ENCODE peak calls at places on chromosomes 6 and 20, in six cellular contexts. G is HepG2, A is H1, Q is GM12892, J is K562, K is GM12878. W is an unnamed sample.

GRCh38 chr6:102488729-102489128 is 1095.2 kb downstream of the GRIK2 start:
- DNase-seq in G (no peak), A (no peak), Q (no peak), J (no peak), K (no peak), W (no peak)

GRCh38 chr6:163147988-163148387 is 266.5 kb upstream of the QKI start:
- DNase-seq in G (no peak), A (no peak), Q (no peak), J (no peak), K (no peak), W (no peak)

GRCh38 chr6:52995913-52996685 is 1.0 kb upstream of the GSTA4 start:
- DNase-seq in G (peak), A (peak), Q (no peak), J (no peak), K (peak), W (no peak)

GRCh38 chr6:4381379-4381778 is 246.0 kb upstream of the ECI2 start:
- DNase-seq in G (no peak), A (no peak), Q (no peak), J (no peak), K (no peak), W (no peak)

GRCh38 chr6:27237089-27237723 is 10.3 kb upstream of the PRSS16 start:
- DNase-seq in G (peak), A (no peak), Q (no peak), J (peak), K (no peak), W (no peak)

GRCh38 chr6:110355727-110356126 is 2.4 kb downstream of the METTL24 start:
- DNase-seq in G (no peak), A (no peak), Q (no peak), J (no peak), K (no peak), W (no peak)

GRCh38 chr6:26043389-26044139 is 43.7 kb upstream of the HFE start:
- DNase-seq in G (peak), A (no peak), Q (no peak), J (no peak), K (peak), W (no peak)

GRCh38 chr20:32634041-32634805 is 39.5 kb downstream of the C20orf203 start:
- DNase-seq in G (no peak), A (no peak), Q (no peak), J (peak), K (no peak), W (no peak)

GRCh38 chr6:75278474-75279077 is 6.0 kb downstream of the TMEM30A start:
- DNase-seq in G (no peak), A (no peak), Q (no peak), J (peak), K (no peak), W (no peak)

GRCh38 chr6:35317483-35318199 is 20.0 kb downstream of the DEF6 start:
- DNase-seq in G (no peak), A (no peak), Q (no peak), J (no peak), K (no peak), W (no peak)

GRCh38 chr6:7769702-7770101 is 43.8 kb downstream of the BMP6 start:
- DNase-seq in G (no peak), A (no peak), Q (no peak), J (no peak), K (no peak), W (no peak)

GRCh38 chr6:115613488-115613887 is 447.2 kb downstream of the FRK start:
- DNase-seq in G (no peak), A (no peak), Q (no peak), J (no peak), K (no peak), W (no peak)

GRCh38 chr20:58893355-58894151 is 41.0 kb downstream of the GNAS start:
- DNase-seq in G (no peak), A (no peak), Q (no peak), J (no peak), K (no peak), W (no peak)

GRCh38 chr6:118825661-118826060 is 68.3 kb upstream of the ASF1A start:
- DNase-seq in G (no peak), A (no peak), Q (no peak), J (peak), K (no peak), W (no peak)

GRCh38 chr6:120116343-120116742 is 766.8 kb upstream of the MAN1A1 start:
- DNase-seq in G (no peak), A (no peak), Q (no peak), J (no peak), K (no peak), W (no peak)

GRCh38 chr6:81759782-81760181 is 7.3 kb upstream of the TENT5A start:
- DNase-seq in G (no peak), A (no peak), Q (no peak), J (no peak), K (no peak), W (no peak)

GRCh38 chr6:116059713-116060571 is 749 bp downstream of the FRK start:
- DNase-seq in G (peak), A (no peak), Q (no peak), J (peak), K (peak), W (no peak)

GRCh38 chr20:58048096-58048702 is 180.3 kb downstream of the ANKRD60 start:
- DNase-seq in G (peak), A (no peak), Q (no peak), J (peak), K (no peak), W (no peak)

GRCh38 chr20:6381887-6382286 is 259.1 kb upstream of the FERMT1 start:
- DNase-seq in G (peak), A (no peak), Q (no peak), J (no peak), K (no peak), W (no peak)

GRCh38 chr6:168216139-168216538 is 103.4 kb downstream of the DACT2 start:
- DNase-seq in G (no peak), A (peak), Q (no peak), J (no peak), K (no peak), W (no peak)

GRCh38 chr6:166629628-166630027 is 2.6 kb upstream of the RPS6KA2 start:
- DNase-seq in G (no peak), A (no peak), Q (no peak), J (no peak), K (no peak), W (no peak)

GRCh38 chr6:33439956-33440648 is 14.3 kb upstream of the ZBTB9 start:
- DNase-seq in G (no peak), A (no peak), Q (no peak), J (peak), K (no peak), W (no peak)

GRCh38 chr6:1122083-1122482 is 189.8 kb upstream of the FOXQ1 start:
- DNase-seq in G (no peak), A (no peak), Q (no peak), J (no peak), K (no peak), W (no peak)

GRCh38 chr6:95529762-95530161 is 47.6 kb upstream of the MANEA start:
- DNase-seq in G (no peak), A (no peak), Q (no peak), J (no peak), K (no peak), W (no peak)

GRCh38 chr6:28161410-28162079 is 19.9 kb downstream of the ZKSCAN8 start:
- DNase-seq in G (peak), A (peak), Q (peak), J (peak), K (peak), W (peak)

GRCh38 chr20:58523072-58523681 is 8.0 kb upstream of the APCDD1L start:
- DNase-seq in G (no peak), A (no peak), Q (no peak), J (no peak), K (no peak), W (no peak)

GRCh38 chr6:168103036-168103830 is 24.2 kb upstream of the FRMD1 start:
- DNase-seq in G (no peak), A (no peak), Q (no peak), J (no peak), K (no peak), W (no peak)

GRCh38 chr6:49384913-49385312 is 78.1 kb downstream of the MMUT start:
- DNase-seq in G (no peak), A (no peak), Q (no peak), J (no peak), K (no peak), W (no peak)

GRCh38 chr20:59159822-59160740 is 3.5 kb upstream of the ZNF831 start:
- DNase-seq in G (no peak), A (no peak), Q (no peak), J (no peak), K (no peak), W (no peak)

GRCh38 chr6:168948990-168949531 is 304.6 kb downstream of the THBS2 start:
- DNase-seq in G (no peak), A (no peak), Q (no peak), J (no peak), K (no peak), W (no peak)

GRCh38 chr6:162849269-162849668 is 121.5 kb downstream of the PACRG start:
- DNase-seq in G (no peak), A (no peak), Q (no peak), J (no peak), K (no peak), W (no peak)

GRCh38 chr20:23138226-23138625 is 52.1 kb upstream of the CD93 start:
- DNase-seq in G (no peak), A (no peak), Q (no peak), J (no peak), K (no peak), W (no peak)

GRCh38 chr6:25637946-25638345 is 14.1 kb upstream of the SCGN start:
- DNase-seq in G (peak), A (peak), Q (no peak), J (no peak), K (no peak), W (no peak)

GRCh38 chr6:67345946-67346345 is 1289.1 kb upstream of the ADGRB3 start:
- DNase-seq in G (peak), A (no peak), Q (no peak), J (no peak), K (no peak), W (no peak)
- TF ChIP-seq TAF1 in G (no peak), A (no peak), Q (no peak), J (no peak), K (no peak), W (no peak)

DNA sequence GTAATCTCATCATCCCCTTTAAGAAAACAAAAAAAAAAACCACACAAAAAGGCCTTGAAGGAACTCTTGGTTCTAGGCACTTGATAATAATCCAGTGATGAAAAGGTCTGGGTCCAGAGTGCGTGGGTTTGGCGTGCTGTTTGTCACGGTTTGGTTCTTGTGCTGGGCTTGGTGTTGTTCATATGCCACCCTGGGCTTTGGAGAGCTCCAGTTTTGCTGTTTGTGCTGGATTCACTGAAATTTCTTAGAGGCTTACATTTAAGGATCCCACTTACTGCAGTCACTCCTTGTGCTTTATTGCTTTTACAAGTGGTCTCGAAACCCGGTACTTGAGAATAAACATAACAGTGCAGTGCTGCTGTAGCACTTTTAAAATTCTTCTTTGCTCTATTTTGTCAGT is 68.8 kb upstream of the XRN2 start:
- DNase-seq in G (no peak), A (no peak), Q (no peak), J (no peak), K (no peak), W (no peak)
- TF ChIP-seq POLR2A in G (no peak), A (no peak), Q (no peak), J (no peak), K (no peak), W (no peak)

GRCh38 chr20:50323209-50323608 is 132.6 kb downstream of the CEBPB start:
- DNase-seq in G (no peak), A (no peak), Q (no peak), J (no peak), K (no peak), W (no peak)

GRCh38 chr20:50323777-50324604 is 133.4 kb downstream of the CEBPB start:
- DNase-seq in G (no peak), A (no peak), Q (no peak), J (no peak), K (no peak), W (no peak)

GRCh38 chr20:50327666-50328065 is 137.0 kb downstream of the CEBPB start:
- DNase-seq in G (no peak), A (no peak), Q (no peak), J (no peak), K (no peak), W (no peak)

GRCh38 chr20:50325651-50326050 is 135.0 kb downstream of the CEBPB start:
- DNase-seq in G (no peak), A (no peak), Q (no peak), J (no peak), K (no peak), W (no peak)

GRCh38 chr20:50325215-50325614 is 134.6 kb downstream of the CEBPB start:
- DNase-seq in G (no peak), A (no peak), Q (no peak), J (no peak), K (no peak), W (no peak)
- TF ChIP-seq TAF1 in G (no peak), A (no peak), Q (no peak), J (no peak), K (no peak), W (no peak)

GRCh38 chr6:130779658-130780033 is 47.6 kb upstream of the SMLR1 start:
- DNase-seq in G (no peak), A (no peak), Q (no peak), J (no peak), K (no peak), W (no peak)

GRCh38 chr6:130778946-130779657 is 48.1 kb upstream of the SMLR1 start:
- DNase-seq in G (no peak), A (no peak), Q (no peak), J (no peak), K (no peak), W (no peak)

GRCh38 chr6:130783416-130784107 is 43.6 kb upstream of the SMLR1 start:
- DNase-seq in G (no peak), A (no peak), Q (no peak), J (no peak), K (no peak), W (no peak)

GRCh38 chr6:130781557-130781956 is 45.6 kb upstream of the SMLR1 start:
- DNase-seq in G (no peak), A (no peak), Q (no peak), J (no peak), K (no peak), W (no peak)

GRCh38 chr6:130780137-130780536 is 47.1 kb upstream of the SMLR1 start:
- DNase-seq in G (no peak), A (no peak), Q (no peak), J (no peak), K (no peak), W (no peak)
- TF ChIP-seq POLR2A in G (no peak), A (no peak), Q (no peak), J (no peak), K (no peak), W (no peak)

GRCh38 chr6:90677440-90677839 is 90.6 kb upstream of the MAP3K7 start:
- DNase-seq in G (no peak), A (no peak), Q (no peak), J (no peak), K (no peak), W (no peak)
- TF ChIP-seq TAF1 in G (no peak), A (no peak), Q (no peak), J (no peak), K (no peak), W (no peak)

GRCh38 chr6:84763397-84764331 is 734 bp downstream of the TBX18 start:
- DNase-seq in G (no peak), A (no peak), Q (no peak), J (peak), K (no peak), W (no peak)
- TF ChIP-seq POLR2A in G (no peak), A (no peak), Q (no peak), J (peak), K (no peak), W (no peak)

GRCh38 chr20:46761566-46761965 is 52.1 kb downstream of the SLC2A10 start:
- DNase-seq in G (no peak), A (no peak), Q (no peak), J (no peak), K (no peak), W (no peak)

GRCh38 chr20:46757135-46757534 is 47.7 kb downstream of the SLC2A10 start:
- DNase-seq in G (no peak), A (no peak), Q (no peak), J (no peak), K (no peak), W (no peak)

GRCh38 chr20:46756419-46756818 is 47.0 kb downstream of the SLC2A10 start:
- DNase-seq in G (no peak), A (no peak), Q (no peak), J (no peak), K (no peak), W (no peak)

GRCh38 chr20:46757754-46758678 is 48.6 kb downstream of the SLC2A10 start:
- DNase-seq in G (peak), A (no peak), Q (peak), J (peak), K (peak), W (peak)

GRCh38 chr20:46758929-46759669 is 49.6 kb downstream of the SLC2A10 start:
- DNase-seq in G (no peak), A (no peak), Q (no peak), J (no peak), K (no peak), W (no peak)
- TF ChIP-seq TAF1 in G (no peak), A (no peak), Q (no peak), J (no peak), K (no peak), W (no peak)

DNA sequence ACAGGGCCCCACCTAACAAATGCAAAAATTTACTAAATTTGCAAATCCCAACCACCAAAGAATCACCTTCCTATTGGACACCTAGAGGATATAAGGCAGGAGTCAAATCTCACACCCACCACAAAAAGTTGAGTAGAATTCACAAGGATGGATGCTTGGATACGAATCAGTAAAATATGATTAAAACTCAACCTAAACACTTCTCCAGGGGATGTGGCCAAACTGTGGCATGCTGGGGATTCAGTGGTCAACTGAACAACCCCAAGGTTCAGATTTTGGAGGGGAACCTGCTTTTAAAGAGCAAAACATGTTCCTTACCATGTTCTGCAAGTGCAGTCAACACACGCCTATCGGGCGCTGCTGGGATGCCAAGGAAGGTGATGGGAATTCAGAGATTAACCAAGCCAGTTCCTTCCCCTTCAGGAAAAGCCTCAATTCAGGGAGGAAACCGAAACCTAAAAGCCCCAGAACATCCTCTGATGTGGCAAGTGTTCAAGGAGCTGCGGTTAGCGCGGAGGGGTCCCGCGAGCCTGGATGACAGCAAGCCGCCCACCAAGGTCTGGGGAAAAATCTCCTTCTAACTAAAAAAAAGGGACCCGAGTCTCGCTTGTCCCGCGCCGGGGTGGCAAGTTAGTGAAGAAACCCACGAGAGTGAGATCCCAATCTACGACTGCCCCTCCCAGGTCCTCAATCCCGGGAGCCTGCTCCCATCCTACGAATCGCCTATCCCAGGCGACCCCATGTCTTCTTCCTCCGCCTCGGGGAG is 893 bp downstream of the SAMHD1 start:
- DNase-seq in G (no peak), A (no peak), Q (no peak), J (peak), K (no peak), W (no peak)
- TF ChIP-seq POLR2A in G (no peak), A (no peak), Q (no peak), J (no peak), K (no peak), W (no peak)

DNA sequence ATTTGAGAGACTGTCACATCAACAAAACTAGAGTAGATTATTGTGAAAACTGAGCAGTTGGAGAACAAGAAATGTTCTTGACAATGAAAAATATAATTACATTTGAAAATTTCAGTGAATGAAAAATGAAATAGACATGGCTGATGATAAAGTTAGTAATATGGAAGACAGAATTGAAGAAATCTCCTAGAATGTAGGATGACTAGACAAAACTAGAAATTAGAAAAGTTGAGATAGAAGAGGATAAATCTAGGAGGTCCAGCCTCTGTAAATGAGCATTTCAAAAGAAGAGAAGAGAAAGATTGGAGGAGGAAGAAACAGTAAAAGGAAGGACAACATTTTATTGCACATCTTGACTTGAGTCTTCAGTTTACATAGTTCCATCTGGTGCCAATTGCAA is 178.7 kb downstream of the NFATC2 start:
- DNase-seq in G (no peak), A (no peak), Q (no peak), J (no peak), K (no peak), W (no peak)
- TF ChIP-seq TAF1 in G (no peak), A (no peak), Q (no peak), J (no peak), K (no peak), W (no peak)